ENCODE peak calls at places on chromosomes 7 and 10, in seven cellular contexts. One of them, this sample, is unnamed.

GRCh38 chr10:80471715-80472233 is 17.7 kb downstream of the TSPAN14 start:
- DNase-seq in stromal cell of bone marrow: no peak
- DNase-seq in skeletal muscle cell: no peak
- DNase-seq in NCI-H774: no peak
- DNase-seq in AG20443: no peak
- DNase-seq in GM18507: no peak
- DNase-seq in NCI-H1105 treated with DMSO at 0.1 percent for 48 hours: no peak
- DNase-seq in this sample: no peak

GRCh38 chr7:50502001-50502684 is 52.0 kb upstream of the FIGNL1 start:
- DNase-seq in stromal cell of bone marrow: peak
- DNase-seq in skeletal muscle cell: peak
- DNase-seq in NCI-H774: no peak
- DNase-seq in AG20443: peak
- DNase-seq in GM18507: no peak
- DNase-seq in NCI-H1105 treated with DMSO at 0.1 percent for 48 hours: no peak
- DNase-seq in this sample: no peak

GRCh38 chr7:50358306-50358705 is 53.8 kb downstream of the IKZF1 start:
- DNase-seq in stromal cell of bone marrow: no peak
- DNase-seq in skeletal muscle cell: no peak
- DNase-seq in NCI-H774: no peak
- DNase-seq in AG20443: no peak
- DNase-seq in GM18507: no peak
- DNase-seq in NCI-H1105 treated with DMSO at 0.1 percent for 48 hours: no peak
- DNase-seq in this sample: no peak

GRCh38 chr7:1946025-1946424 is 275.9 kb downstream of the ELFN1 start:
- DNase-seq in stromal cell of bone marrow: no peak
- DNase-seq in skeletal muscle cell: no peak
- DNase-seq in NCI-H774: no peak
- DNase-seq in AG20443: no peak
- DNase-seq in GM18507: no peak
- DNase-seq in NCI-H1105 treated with DMSO at 0.1 percent for 48 hours: no peak
- DNase-seq in this sample: no peak

GRCh38 chr10:104337527-104337984 is 709 bp downstream of the ITPRIP start:
- DNase-seq in stromal cell of bone marrow: no peak
- DNase-seq in skeletal muscle cell: no peak
- DNase-seq in NCI-H774: no peak
- DNase-seq in AG20443: peak
- DNase-seq in GM18507: no peak
- DNase-seq in NCI-H1105 treated with DMSO at 0.1 percent for 48 hours: no peak
- DNase-seq in this sample: no peak

GRCh38 chr7:13179775-13180448 is 492.5 kb downstream of the ARL4A start:
- DNase-seq in stromal cell of bone marrow: no peak
- DNase-seq in skeletal muscle cell: no peak
- DNase-seq in NCI-H774: no peak
- DNase-seq in AG20443: no peak
- DNase-seq in GM18507: no peak
- DNase-seq in NCI-H1105 treated with DMSO at 0.1 percent for 48 hours: no peak
- DNase-seq in this sample: no peak

GRCh38 chr7:135185471-135186260 is 15.2 kb upstream of the CYREN start:
- DNase-seq in stromal cell of bone marrow: no peak
- DNase-seq in skeletal muscle cell: no peak
- DNase-seq in NCI-H774: no peak
- DNase-seq in AG20443: no peak
- DNase-seq in GM18507: no peak
- DNase-seq in NCI-H1105 treated with DMSO at 0.1 percent for 48 hours: no peak
- DNase-seq in this sample: no peak

GRCh38 chr10:6504296-6504695 is 75.8 kb downstream of the PRKCQ start:
- DNase-seq in stromal cell of bone marrow: no peak
- DNase-seq in skeletal muscle cell: no peak
- DNase-seq in NCI-H774: no peak
- DNase-seq in AG20443: no peak
- DNase-seq in GM18507: no peak
- DNase-seq in NCI-H1105 treated with DMSO at 0.1 percent for 48 hours: no peak
- DNase-seq in this sample: no peak

GRCh38 chr7:108403597-108404217 is 52.5 kb downstream of the NRCAM start:
- DNase-seq in stromal cell of bone marrow: no peak
- DNase-seq in skeletal muscle cell: no peak
- DNase-seq in NCI-H774: no peak
- DNase-seq in AG20443: no peak
- DNase-seq in GM18507: no peak
- DNase-seq in NCI-H1105 treated with DMSO at 0.1 percent for 48 hours: peak
- DNase-seq in this sample: no peak

GRCh38 chr7:139749545-139749944 is 28.3 kb downstream of the HIPK2 start:
- DNase-seq in stromal cell of bone marrow: no peak
- DNase-seq in skeletal muscle cell: no peak
- DNase-seq in NCI-H774: peak
- DNase-seq in AG20443: no peak
- DNase-seq in GM18507: no peak
- DNase-seq in NCI-H1105 treated with DMSO at 0.1 percent for 48 hours: no peak
- DNase-seq in this sample: no peak

GRCh38 chr10:72753760-72754231 is 61.9 kb downstream of the MCU start:
- DNase-seq in stromal cell of bone marrow: no peak
- DNase-seq in skeletal muscle cell: no peak
- DNase-seq in NCI-H774: no peak
- DNase-seq in AG20443: no peak
- DNase-seq in GM18507: no peak
- DNase-seq in NCI-H1105 treated with DMSO at 0.1 percent for 48 hours: no peak
- DNase-seq in this sample: no peak

GRCh38 chr10:102485093-102485785 is 17.3 kb downstream of the ACTR1A start:
- DNase-seq in stromal cell of bone marrow: no peak
- DNase-seq in skeletal muscle cell: no peak
- DNase-seq in NCI-H774: no peak
- DNase-seq in AG20443: peak
- DNase-seq in GM18507: no peak
- DNase-seq in NCI-H1105 treated with DMSO at 0.1 percent for 48 hours: no peak
- DNase-seq in this sample: no peak

This sample was measured in T-helper 22 cell.